ENCODE peak calls at places on chromosome 20, in eight cellular contexts. One of them, this sample, is unnamed.

GRCh38 chr20:58482416-58482815 is 32.8 kb downstream of the APCDD1L start:
- DNase-seq in astrocyte: peak
- DNase-seq in fibroblast of lung: peak
- DNase-seq in cardiac muscle cell: no peak
- DNase-seq in ELF-1: peak
- DNase-seq in ACHN: no peak
- DNase-seq in nephron progenitor cell: no peak
- DNase-seq in stimulated activated CD8-positive, alpha-beta memory T cell treated with anti-CD3 and anti-CD28 coated beads, Interleukin-4, amount 100 ng/mL, for 1 hour: no peak
- DNase-seq in this sample: no peak

GRCh38 chr20:39825950-39826349 is 863.1 kb downstream of the MAFB start:
- DNase-seq in astrocyte: peak
- DNase-seq in fibroblast of lung: no peak
- DNase-seq in cardiac muscle cell: no peak
- DNase-seq in ELF-1: no peak
- DNase-seq in ACHN: no peak
- DNase-seq in nephron progenitor cell: no peak
- DNase-seq in stimulated activated CD8-positive, alpha-beta memory T cell treated with anti-CD3 and anti-CD28 coated beads, Interleukin-4, amount 100 ng/mL, for 1 hour: no peak
- DNase-seq in this sample: peak

GRCh38 chr20:38127920-38128528 is 37.0 kb downstream of the TGM2 start:
- DNase-seq in astrocyte: no peak
- DNase-seq in fibroblast of lung: no peak
- DNase-seq in cardiac muscle cell: no peak
- DNase-seq in ELF-1: no peak
- DNase-seq in ACHN: no peak
- DNase-seq in nephron progenitor cell: no peak
- DNase-seq in stimulated activated CD8-positive, alpha-beta memory T cell treated with anti-CD3 and anti-CD28 coated beads, Interleukin-4, amount 100 ng/mL, for 1 hour: no peak
- DNase-seq in this sample: no peak

GRCh38 chr20:61899971-61900370 is 165.7 kb downstream of the TAF4 start:
- DNase-seq in astrocyte: no peak
- DNase-seq in fibroblast of lung: no peak
- DNase-seq in cardiac muscle cell: no peak
- DNase-seq in ELF-1: no peak
- DNase-seq in ACHN: peak
- DNase-seq in nephron progenitor cell: peak
- DNase-seq in stimulated activated CD8-positive, alpha-beta memory T cell treated with anti-CD3 and anti-CD28 coated beads, Interleukin-4, amount 100 ng/mL, for 1 hour: no peak
- DNase-seq in this sample: no peak

GRCh38 chr20:13285408-13285807 is 64.3 kb downstream of the ISM1 start:
- DNase-seq in astrocyte: no peak
- DNase-seq in fibroblast of lung: no peak
- DNase-seq in cardiac muscle cell: no peak
- DNase-seq in ELF-1: no peak
- DNase-seq in ACHN: no peak
- DNase-seq in nephron progenitor cell: no peak
- DNase-seq in stimulated activated CD8-positive, alpha-beta memory T cell treated with anti-CD3 and anti-CD28 coated beads, Interleukin-4, amount 100 ng/mL, for 1 hour: no peak
- DNase-seq in this sample: no peak

GRCh38 chr20:64116016-64116415 is 8.7 kb upstream of the NPBWR2 start:
- DNase-seq in astrocyte: no peak
- DNase-seq in fibroblast of lung: no peak
- DNase-seq in cardiac muscle cell: no peak
- DNase-seq in ELF-1: peak
- DNase-seq in ACHN: no peak
- DNase-seq in nephron progenitor cell: no peak
- DNase-seq in stimulated activated CD8-positive, alpha-beta memory T cell treated with anti-CD3 and anti-CD28 coated beads, Interleukin-4, amount 100 ng/mL, for 1 hour: no peak
- DNase-seq in this sample: no peak

GRCh38 chr20:58693226-58694006 is 816 bp downstream of the NPEPL1 start:
- DNase-seq in astrocyte: no peak
- DNase-seq in fibroblast of lung: no peak
- DNase-seq in cardiac muscle cell: peak
- DNase-seq in ELF-1: peak
- DNase-seq in ACHN: peak
- DNase-seq in nephron progenitor cell: no peak
- DNase-seq in stimulated activated CD8-positive, alpha-beta memory T cell treated with anti-CD3 and anti-CD28 coated beads, Interleukin-4, amount 100 ng/mL, for 1 hour: no peak
- DNase-seq in this sample: no peak

GRCh38 chr20:62381842-62382241 is 5.1 kb upstream of the RPS21 start:
- DNase-seq in astrocyte: no peak
- DNase-seq in fibroblast of lung: no peak
- DNase-seq in cardiac muscle cell: no peak
- DNase-seq in ELF-1: no peak
- DNase-seq in ACHN: no peak
- DNase-seq in nephron progenitor cell: no peak
- DNase-seq in stimulated activated CD8-positive, alpha-beta memory T cell treated with anti-CD3 and anti-CD28 coated beads, Interleukin-4, amount 100 ng/mL, for 1 hour: no peak
- DNase-seq in this sample: no peak

GRCh38 chr20:25444556-25444955 is 37.1 kb downstream of the GINS1 start:
- DNase-seq in astrocyte: no peak
- DNase-seq in fibroblast of lung: no peak
- DNase-seq in cardiac muscle cell: no peak
- DNase-seq in ELF-1: no peak
- DNase-seq in ACHN: no peak
- DNase-seq in nephron progenitor cell: no peak
- DNase-seq in stimulated activated CD8-positive, alpha-beta memory T cell treated with anti-CD3 and anti-CD28 coated beads, Interleukin-4, amount 100 ng/mL, for 1 hour: no peak
- DNase-seq in this sample: no peak

GRCh38 chr20:58867211-58867610 is 14.7 kb downstream of the GNAS start:
- DNase-seq in astrocyte: no peak
- DNase-seq in fibroblast of lung: no peak
- DNase-seq in cardiac muscle cell: no peak
- DNase-seq in ELF-1: no peak
- DNase-seq in ACHN: no peak
- DNase-seq in nephron progenitor cell: no peak
- DNase-seq in stimulated activated CD8-positive, alpha-beta memory T cell treated with anti-CD3 and anti-CD28 coated beads, Interleukin-4, amount 100 ng/mL, for 1 hour: no peak
- DNase-seq in this sample: no peak

GRCh38 chr20:24097051-24097450 is 108.5 kb upstream of the GGTLC1 start:
- DNase-seq in astrocyte: no peak
- DNase-seq in fibroblast of lung: no peak
- DNase-seq in cardiac muscle cell: peak
- DNase-seq in ELF-1: peak
- DNase-seq in ACHN: no peak
- DNase-seq in nephron progenitor cell: no peak
- DNase-seq in stimulated activated CD8-positive, alpha-beta memory T cell treated with anti-CD3 and anti-CD28 coated beads, Interleukin-4, amount 100 ng/mL, for 1 hour: no peak
- DNase-seq in this sample: no peak

GRCh38 chr20:34970193-34971037 is 14.7 kb downstream of the MYH7B start:
- DNase-seq in astrocyte: no peak
- DNase-seq in fibroblast of lung: no peak
- DNase-seq in cardiac muscle cell: no peak
- DNase-seq in ELF-1: no peak
- DNase-seq in ACHN: no peak
- DNase-seq in nephron progenitor cell: no peak
- DNase-seq in stimulated activated CD8-positive, alpha-beta memory T cell treated with anti-CD3 and anti-CD28 coated beads, Interleukin-4, amount 100 ng/mL, for 1 hour: no peak
- DNase-seq in this sample: no peak

GRCh38 chr20:40813708-40814327 is 124.8 kb upstream of the MAFB start:
- DNase-seq in astrocyte: no peak
- DNase-seq in fibroblast of lung: no peak
- DNase-seq in cardiac muscle cell: no peak
- DNase-seq in ELF-1: no peak
- DNase-seq in ACHN: no peak
- DNase-seq in nephron progenitor cell: no peak
- DNase-seq in stimulated activated CD8-positive, alpha-beta memory T cell treated with anti-CD3 and anti-CD28 coated beads, Interleukin-4, amount 100 ng/mL, for 1 hour: no peak
- DNase-seq in this sample: no peak

GRCh38 chr20:1933465-1933870 is 38.3 kb downstream of the SIRPA start:
- DNase-seq in astrocyte: peak
- DNase-seq in fibroblast of lung: peak
- DNase-seq in cardiac muscle cell: peak
- DNase-seq in ELF-1: no peak
- DNase-seq in ACHN: no peak
- DNase-seq in nephron progenitor cell: no peak
- DNase-seq in stimulated activated CD8-positive, alpha-beta memory T cell treated with anti-CD3 and anti-CD28 coated beads, Interleukin-4, amount 100 ng/mL, for 1 hour: no peak
- DNase-seq in this sample: no peak

GRCh38 chr20:3123542-3123941 is 36.1 kb downstream of the FASTKD5 start:
- DNase-seq in astrocyte: no peak
- DNase-seq in fibroblast of lung: no peak
- DNase-seq in cardiac muscle cell: no peak
- DNase-seq in ELF-1: no peak
- DNase-seq in ACHN: no peak
- DNase-seq in nephron progenitor cell: no peak
- DNase-seq in stimulated activated CD8-positive, alpha-beta memory T cell treated with anti-CD3 and anti-CD28 coated beads, Interleukin-4, amount 100 ng/mL, for 1 hour: no peak
- DNase-seq in this sample: no peak

GRCh38 chr20:35093245-35093884 is 758 bp upstream of the TRPC4AP start:
- DNase-seq in astrocyte: peak
- DNase-seq in fibroblast of lung: peak
- DNase-seq in cardiac muscle cell: no peak
- DNase-seq in ELF-1: no peak
- DNase-seq in ACHN: peak
- DNase-seq in nephron progenitor cell: no peak
- DNase-seq in stimulated activated CD8-positive, alpha-beta memory T cell treated with anti-CD3 and anti-CD28 coated beads, Interleukin-4, amount 100 ng/mL, for 1 hour: no peak
- DNase-seq in this sample: no peak

GRCh38 chr20:63252157-63252780 is 2.0 kb downstream of the NKAIN4 start:
- DNase-seq in astrocyte: no peak
- DNase-seq in fibroblast of lung: no peak
- DNase-seq in cardiac muscle cell: no peak
- DNase-seq in ELF-1: no peak
- DNase-seq in ACHN: no peak
- DNase-seq in nephron progenitor cell: no peak
- DNase-seq in stimulated activated CD8-positive, alpha-beta memory T cell treated with anti-CD3 and anti-CD28 coated beads, Interleukin-4, amount 100 ng/mL, for 1 hour: no peak
- DNase-seq in this sample: no peak

GRCh38 chr20:47741669-47742345 is 43.5 kb downstream of the SULF2 start:
- DNase-seq in astrocyte: no peak
- DNase-seq in fibroblast of lung: no peak
- DNase-seq in cardiac muscle cell: no peak
- DNase-seq in ELF-1: no peak
- DNase-seq in ACHN: no peak
- DNase-seq in nephron progenitor cell: no peak
- DNase-seq in stimulated activated CD8-positive, alpha-beta memory T cell treated with anti-CD3 and anti-CD28 coated beads, Interleukin-4, amount 100 ng/mL, for 1 hour: no peak
- DNase-seq in this sample: no peak